ENCODE peak calls at places on chromosomes 1 and 21, in ten cellular contexts. One of them, this sample, is unnamed.
A peak's percentile ranks its signal among the peaks of the same experiment; 100 is the strongest.

GRCh38 chr1:4345126-4345525 is 309.3 kb upstream of the AJAP1 start:
- DNase-seq in RPMI7951: no peak
- DNase-seq in Calu3: no peak
- DNase-seq in SHP77: no peak
- DNase-seq in activated CD8-positive, alpha-beta memory T cell treated with anti-CD3 and anti-CD28 coated beads, Interleukin-2, amount 50 U/mL, for 4 hours: no peak
- DNase-seq in NCI-H1092: no peak
- DNase-seq in immature natural killer cell: no peak
- DNase-seq in AG20443: no peak
- DNase-seq in stimulated activated CD8-positive, alpha-beta memory T cell treated with anti-CD3 and anti-CD28 coated beads, Interleukin-4, amount 100 ng/mL, for 4 hours: no peak
- DNase-seq in retina: no peak
- DNase-seq in this sample: no peak

GRCh38 chr21:38340131-38340530 is 83.3 kb downstream of the KCNJ15 start:
- DNase-seq in RPMI7951: no peak
- DNase-seq in Calu3: no peak
- DNase-seq in SHP77: no peak
- DNase-seq in activated CD8-positive, alpha-beta memory T cell treated with anti-CD3 and anti-CD28 coated beads, Interleukin-2, amount 50 U/mL, for 4 hours: no peak
- DNase-seq in NCI-H1092: no peak
- DNase-seq in immature natural killer cell: no peak
- DNase-seq in AG20443: no peak
- DNase-seq in stimulated activated CD8-positive, alpha-beta memory T cell treated with anti-CD3 and anti-CD28 coated beads, Interleukin-4, amount 100 ng/mL, for 4 hours: no peak
- DNase-seq in retina: no peak
- DNase-seq in this sample: no peak

GRCh38 chr1:231130509-231130908 is 31.3 kb upstream of the TRIM67 start:
- DNase-seq in RPMI7951: peak; percentile 9
- DNase-seq in Calu3: no peak
- DNase-seq in SHP77: no peak
- DNase-seq in activated CD8-positive, alpha-beta memory T cell treated with anti-CD3 and anti-CD28 coated beads, Interleukin-2, amount 50 U/mL, for 4 hours: no peak
- DNase-seq in NCI-H1092: no peak
- DNase-seq in immature natural killer cell: no peak
- DNase-seq in AG20443: no peak
- DNase-seq in stimulated activated CD8-positive, alpha-beta memory T cell treated with anti-CD3 and anti-CD28 coated beads, Interleukin-4, amount 100 ng/mL, for 4 hours: no peak
- DNase-seq in retina: no peak
- DNase-seq in this sample: no peak

GRCh38 chr21:44868707-44869106 is 4.8 kb downstream of the PTTG1IP start:
- DNase-seq in RPMI7951: no peak
- DNase-seq in Calu3: no peak
- DNase-seq in SHP77: no peak
- DNase-seq in activated CD8-positive, alpha-beta memory T cell treated with anti-CD3 and anti-CD28 coated beads, Interleukin-2, amount 50 U/mL, for 4 hours: no peak
- DNase-seq in NCI-H1092: no peak
- DNase-seq in immature natural killer cell: no peak
- DNase-seq in AG20443: no peak
- DNase-seq in stimulated activated CD8-positive, alpha-beta memory T cell treated with anti-CD3 and anti-CD28 coated beads, Interleukin-4, amount 100 ng/mL, for 4 hours: no peak
- DNase-seq in retina: no peak
- DNase-seq in this sample: no peak

GRCh38 chr1:212219679-212220463 is 65.3 kb upstream of the PPP2R5A start:
- DNase-seq in RPMI7951: peak; percentile 37
- DNase-seq in Calu3: no peak
- DNase-seq in SHP77: no peak
- DNase-seq in activated CD8-positive, alpha-beta memory T cell treated with anti-CD3 and anti-CD28 coated beads, Interleukin-2, amount 50 U/mL, for 4 hours: no peak
- DNase-seq in NCI-H1092: no peak
- DNase-seq in immature natural killer cell: no peak
- DNase-seq in AG20443: no peak
- DNase-seq in stimulated activated CD8-positive, alpha-beta memory T cell treated with anti-CD3 and anti-CD28 coated beads, Interleukin-4, amount 100 ng/mL, for 4 hours: no peak
- DNase-seq in retina: no peak
- DNase-seq in this sample: no peak

GRCh38 chr1:38623529-38623928 is 236.0 kb downstream of the RRAGC start:
- DNase-seq in RPMI7951: no peak
- DNase-seq in Calu3: no peak
- DNase-seq in SHP77: no peak
- DNase-seq in activated CD8-positive, alpha-beta memory T cell treated with anti-CD3 and anti-CD28 coated beads, Interleukin-2, amount 50 U/mL, for 4 hours: no peak
- DNase-seq in NCI-H1092: no peak
- DNase-seq in immature natural killer cell: no peak
- DNase-seq in AG20443: no peak
- DNase-seq in stimulated activated CD8-positive, alpha-beta memory T cell treated with anti-CD3 and anti-CD28 coated beads, Interleukin-4, amount 100 ng/mL, for 4 hours: no peak
- DNase-seq in retina: no peak
- DNase-seq in this sample: no peak

GRCh38 chr1:215777370-215777925 is 210.3 kb downstream of the KCTD3 start:
- DNase-seq in RPMI7951: no peak
- DNase-seq in Calu3: no peak
- DNase-seq in SHP77: no peak
- DNase-seq in activated CD8-positive, alpha-beta memory T cell treated with anti-CD3 and anti-CD28 coated beads, Interleukin-2, amount 50 U/mL, for 4 hours: no peak
- DNase-seq in NCI-H1092: no peak
- DNase-seq in immature natural killer cell: no peak
- DNase-seq in AG20443: peak; percentile 9
- DNase-seq in stimulated activated CD8-positive, alpha-beta memory T cell treated with anti-CD3 and anti-CD28 coated beads, Interleukin-4, amount 100 ng/mL, for 4 hours: no peak
- DNase-seq in retina: no peak
- DNase-seq in this sample: no peak

GRCh38 chr1:178644308-178645120 is 80.5 kb upstream of the RALGPS2 start:
- DNase-seq in RPMI7951: peak; percentile 48
- DNase-seq in Calu3: peak; percentile 70
- DNase-seq in SHP77: peak; percentile 49
- DNase-seq in activated CD8-positive, alpha-beta memory T cell treated with anti-CD3 and anti-CD28 coated beads, Interleukin-2, amount 50 U/mL, for 4 hours: no peak
- DNase-seq in NCI-H1092: no peak
- DNase-seq in immature natural killer cell: no peak
- DNase-seq in AG20443: no peak
- DNase-seq in stimulated activated CD8-positive, alpha-beta memory T cell treated with anti-CD3 and anti-CD28 coated beads, Interleukin-4, amount 100 ng/mL, for 4 hours: no peak
- DNase-seq in retina: no peak
- DNase-seq in this sample: no peak

GRCh38 chr1:229229137-229229720 is 41.7 kb upstream of the RAB4A start:
- DNase-seq in RPMI7951: peak; percentile 37
- DNase-seq in Calu3: peak; percentile 76
- DNase-seq in SHP77: no peak
- DNase-seq in activated CD8-positive, alpha-beta memory T cell treated with anti-CD3 and anti-CD28 coated beads, Interleukin-2, amount 50 U/mL, for 4 hours: no peak
- DNase-seq in NCI-H1092: no peak
- DNase-seq in immature natural killer cell: no peak
- DNase-seq in AG20443: no peak
- DNase-seq in stimulated activated CD8-positive, alpha-beta memory T cell treated with anti-CD3 and anti-CD28 coated beads, Interleukin-4, amount 100 ng/mL, for 4 hours: no peak
- DNase-seq in retina: peak; percentile 56
- DNase-seq in this sample: no peak

GRCh38 chr1:22490309-22490708 is 38.7 kb downstream of the ZBTB40 start:
- DNase-seq in RPMI7951: no peak
- DNase-seq in Calu3: no peak
- DNase-seq in SHP77: no peak
- DNase-seq in activated CD8-positive, alpha-beta memory T cell treated with anti-CD3 and anti-CD28 coated beads, Interleukin-2, amount 50 U/mL, for 4 hours: no peak
- DNase-seq in NCI-H1092: no peak
- DNase-seq in immature natural killer cell: no peak
- DNase-seq in AG20443: no peak
- DNase-seq in stimulated activated CD8-positive, alpha-beta memory T cell treated with anti-CD3 and anti-CD28 coated beads, Interleukin-4, amount 100 ng/mL, for 4 hours: no peak
- DNase-seq in retina: no peak
- DNase-seq in this sample: no peak

GRCh38 chr21:45220714-45221113 is 67.0 kb downstream of the POFUT2 start:
- DNase-seq in RPMI7951: no peak
- DNase-seq in Calu3: no peak
- DNase-seq in SHP77: no peak
- DNase-seq in activated CD8-positive, alpha-beta memory T cell treated with anti-CD3 and anti-CD28 coated beads, Interleukin-2, amount 50 U/mL, for 4 hours: no peak
- DNase-seq in NCI-H1092: no peak
- DNase-seq in immature natural killer cell: no peak
- DNase-seq in AG20443: no peak
- DNase-seq in stimulated activated CD8-positive, alpha-beta memory T cell treated with anti-CD3 and anti-CD28 coated beads, Interleukin-4, amount 100 ng/mL, for 4 hours: no peak
- DNase-seq in retina: no peak
- DNase-seq in this sample: no peak

GRCh38 chr1:246001142-246001812 is 505.8 kb downstream of the SMYD3 start:
- DNase-seq in RPMI7951: peak; percentile 72
- DNase-seq in Calu3: no peak
- DNase-seq in SHP77: no peak
- DNase-seq in activated CD8-positive, alpha-beta memory T cell treated with anti-CD3 and anti-CD28 coated beads, Interleukin-2, amount 50 U/mL, for 4 hours: no peak
- DNase-seq in NCI-H1092: no peak
- DNase-seq in immature natural killer cell: no peak
- DNase-seq in AG20443: no peak
- DNase-seq in stimulated activated CD8-positive, alpha-beta memory T cell treated with anti-CD3 and anti-CD28 coated beads, Interleukin-4, amount 100 ng/mL, for 4 hours: no peak
- DNase-seq in retina: no peak
- DNase-seq in this sample: no peak

GRCh38 chr1:51548986-51549619 is 30.0 kb upstream of the EPS15 start:
- DNase-seq in RPMI7951: no peak
- DNase-seq in Calu3: no peak
- DNase-seq in SHP77: no peak
- DNase-seq in activated CD8-positive, alpha-beta memory T cell treated with anti-CD3 and anti-CD28 coated beads, Interleukin-2, amount 50 U/mL, for 4 hours: no peak
- DNase-seq in NCI-H1092: no peak
- DNase-seq in immature natural killer cell: no peak
- DNase-seq in AG20443: no peak
- DNase-seq in stimulated activated CD8-positive, alpha-beta memory T cell treated with anti-CD3 and anti-CD28 coated beads, Interleukin-4, amount 100 ng/mL, for 4 hours: no peak
- DNase-seq in retina: no peak
- DNase-seq in this sample: peak; percentile 57

GRCh38 chr1:145985502-145986439 is 10.6 kb downstream of the TXNIP start:
- DNase-seq in RPMI7951: peak; percentile 67
- DNase-seq in Calu3: no peak
- DNase-seq in SHP77: peak; percentile 50
- DNase-seq in activated CD8-positive, alpha-beta memory T cell treated with anti-CD3 and anti-CD28 coated beads, Interleukin-2, amount 50 U/mL, for 4 hours: no peak
- DNase-seq in NCI-H1092: no peak
- DNase-seq in immature natural killer cell: no peak
- DNase-seq in AG20443: peak; percentile 52
- DNase-seq in stimulated activated CD8-positive, alpha-beta memory T cell treated with anti-CD3 and anti-CD28 coated beads, Interleukin-4, amount 100 ng/mL, for 4 hours: no peak
- DNase-seq in retina: no peak
- DNase-seq in this sample: no peak

GRCh38 chr1:64536217-64536835 is 66.4 kb downstream of the CACHD1 start:
- DNase-seq in RPMI7951: no peak
- DNase-seq in Calu3: no peak
- DNase-seq in SHP77: no peak
- DNase-seq in activated CD8-positive, alpha-beta memory T cell treated with anti-CD3 and anti-CD28 coated beads, Interleukin-2, amount 50 U/mL, for 4 hours: no peak
- DNase-seq in NCI-H1092: peak; percentile 39
- DNase-seq in immature natural killer cell: no peak
- DNase-seq in AG20443: no peak
- DNase-seq in stimulated activated CD8-positive, alpha-beta memory T cell treated with anti-CD3 and anti-CD28 coated beads, Interleukin-4, amount 100 ng/mL, for 4 hours: no peak
- DNase-seq in retina: no peak
- DNase-seq in this sample: no peak

GRCh38 chr1:121586369-121587229 is 401.8 kb downstream of the SRGAP2C start:
- DNase-seq in RPMI7951: peak; percentile 6
- DNase-seq in Calu3: peak; percentile 49
- DNase-seq in SHP77: no peak
- DNase-seq in activated CD8-positive, alpha-beta memory T cell treated with anti-CD3 and anti-CD28 coated beads, Interleukin-2, amount 50 U/mL, for 4 hours: no peak
- DNase-seq in NCI-H1092: no peak
- DNase-seq in immature natural killer cell: no peak
- DNase-seq in AG20443: no peak
- DNase-seq in stimulated activated CD8-positive, alpha-beta memory T cell treated with anti-CD3 and anti-CD28 coated beads, Interleukin-4, amount 100 ng/mL, for 4 hours: no peak
- DNase-seq in retina: no peak
- DNase-seq in this sample: no peak

GRCh38 chr1:173570370-173571030 is 32.4 kb downstream of the SLC9C2 start:
- DNase-seq in RPMI7951: no peak
- DNase-seq in Calu3: no peak
- DNase-seq in SHP77: no peak
- DNase-seq in activated CD8-positive, alpha-beta memory T cell treated with anti-CD3 and anti-CD28 coated beads, Interleukin-2, amount 50 U/mL, for 4 hours: no peak
- DNase-seq in NCI-H1092: no peak
- DNase-seq in immature natural killer cell: no peak
- DNase-seq in AG20443: no peak
- DNase-seq in stimulated activated CD8-positive, alpha-beta memory T cell treated with anti-CD3 and anti-CD28 coated beads, Interleukin-4, amount 100 ng/mL, for 4 hours: no peak
- DNase-seq in retina: no peak
- DNase-seq in this sample: peak; percentile 15

GRCh38 chr21:27040738-27041137 is 73.8 kb upstream of the ADAMTS5 start:
- DNase-seq in RPMI7951: no peak
- DNase-seq in Calu3: no peak
- DNase-seq in SHP77: no peak
- DNase-seq in activated CD8-positive, alpha-beta memory T cell treated with anti-CD3 and anti-CD28 coated beads, Interleukin-2, amount 50 U/mL, for 4 hours: no peak
- DNase-seq in NCI-H1092: no peak
- DNase-seq in immature natural killer cell: no peak
- DNase-seq in AG20443: no peak
- DNase-seq in stimulated activated CD8-positive, alpha-beta memory T cell treated with anti-CD3 and anti-CD28 coated beads, Interleukin-4, amount 100 ng/mL, for 4 hours: no peak
- DNase-seq in retina: no peak
- DNase-seq in this sample: no peak

GRCh38 chr1:8031176-8031785 is 5.2 kb upstream of the ERRFI1 start:
- DNase-seq in RPMI7951: peak; percentile 59
- DNase-seq in Calu3: no peak
- DNase-seq in SHP77: no peak
- DNase-seq in activated CD8-positive, alpha-beta memory T cell treated with anti-CD3 and anti-CD28 coated beads, Interleukin-2, amount 50 U/mL, for 4 hours: peak; percentile 20
- DNase-seq in NCI-H1092: peak; percentile 9
- DNase-seq in immature natural killer cell: peak; percentile 35
- DNase-seq in AG20443: peak; percentile 39
- DNase-seq in stimulated activated CD8-positive, alpha-beta memory T cell treated with anti-CD3 and anti-CD28 coated beads, Interleukin-4, amount 100 ng/mL, for 4 hours: no peak
- DNase-seq in retina: no peak
- DNase-seq in this sample: peak; percentile 34

This sample was measured in Jurkat, Clone E6-1.